ENCODE peak calls at places on chromosome 5, in seven cellular contexts. One of them, this sample, is unnamed.

GRCh38 chr5:32312194-32312681 is 501 bp downstream of the MTMR12 start:
- DNase-seq in fibroblast of lung: peak
- DNase-seq in tibial artery: peak
- DNase-seq in right lobe of liver: peak
- DNase-seq in OCI-LY7: peak
- DNase-seq in mammary epithelial cell: peak
- DNase-seq in heart left ventricle: peak
- DNase-seq in this sample: peak

GRCh38 chr5:175696139-175696854 is 38.4 kb downstream of the HRH2 start:
- DNase-seq in fibroblast of lung: no peak
- DNase-seq in tibial artery: peak
- DNase-seq in right lobe of liver: peak
- DNase-seq in OCI-LY7: peak
- DNase-seq in mammary epithelial cell: peak
- DNase-seq in heart left ventricle: peak
- DNase-seq in this sample: no peak

GRCh38 chr5:32410630-32411029 is 33.9 kb downstream of the ZFR start:
- DNase-seq in fibroblast of lung: no peak
- DNase-seq in tibial artery: no peak
- DNase-seq in right lobe of liver: no peak
- DNase-seq in OCI-LY7: no peak
- DNase-seq in mammary epithelial cell: no peak
- DNase-seq in heart left ventricle: no peak
- DNase-seq in this sample: no peak

GRCh38 chr5:92945630-92946097 is 635.4 kb downstream of the NR2F1-AS1 start:
- DNase-seq in fibroblast of lung: peak
- DNase-seq in tibial artery: no peak
- DNase-seq in right lobe of liver: no peak
- DNase-seq in OCI-LY7: no peak
- DNase-seq in mammary epithelial cell: no peak
- DNase-seq in heart left ventricle: no peak
- DNase-seq in this sample: no peak

GRCh38 chr5:142426676-142427364 is 102.0 kb upstream of the SPRY4 start:
- DNase-seq in fibroblast of lung: no peak
- DNase-seq in tibial artery: no peak
- DNase-seq in right lobe of liver: no peak
- DNase-seq in OCI-LY7: no peak
- DNase-seq in mammary epithelial cell: no peak
- DNase-seq in heart left ventricle: no peak
- DNase-seq in this sample: no peak

GRCh38 chr5:53095931-53096525 is 13.5 kb downstream of the MOCS2 start:
- DNase-seq in fibroblast of lung: peak
- DNase-seq in tibial artery: peak
- DNase-seq in right lobe of liver: no peak
- DNase-seq in OCI-LY7: peak
- DNase-seq in mammary epithelial cell: peak
- DNase-seq in heart left ventricle: peak
- DNase-seq in this sample: no peak

GRCh38 chr5:84191296-84191695 is 193.4 kb downstream of the EDIL3 start:
- DNase-seq in fibroblast of lung: no peak
- DNase-seq in tibial artery: no peak
- DNase-seq in right lobe of liver: no peak
- DNase-seq in OCI-LY7: no peak
- DNase-seq in mammary epithelial cell: no peak
- DNase-seq in heart left ventricle: no peak
- DNase-seq in this sample: no peak

GRCh38 chr5:91293131-91293530 is 90.0 kb downstream of the ARRDC3 start:
- DNase-seq in fibroblast of lung: no peak
- DNase-seq in tibial artery: no peak
- DNase-seq in right lobe of liver: no peak
- DNase-seq in OCI-LY7: no peak
- DNase-seq in mammary epithelial cell: no peak
- DNase-seq in heart left ventricle: no peak
- DNase-seq in this sample: no peak

GRCh38 chr5:119386945-119387344 is 31.1 kb downstream of the TNFAIP8 start:
- DNase-seq in fibroblast of lung: peak
- DNase-seq in tibial artery: peak
- DNase-seq in right lobe of liver: no peak
- DNase-seq in OCI-LY7: no peak
- DNase-seq in mammary epithelial cell: no peak
- DNase-seq in heart left ventricle: peak
- DNase-seq in this sample: no peak

GRCh38 chr5:180259260-180259611 is 32.6 kb downstream of the MAPK9 start:
- DNase-seq in fibroblast of lung: peak
- DNase-seq in tibial artery: no peak
- DNase-seq in right lobe of liver: no peak
- DNase-seq in OCI-LY7: no peak
- DNase-seq in mammary epithelial cell: no peak
- DNase-seq in heart left ventricle: no peak
- DNase-seq in this sample: no peak

GRCh38 chr5:88957000-88957399 is 74.0 kb upstream of the MEF2C start:
- DNase-seq in fibroblast of lung: no peak
- DNase-seq in tibial artery: no peak
- DNase-seq in right lobe of liver: no peak
- DNase-seq in OCI-LY7: no peak
- DNase-seq in mammary epithelial cell: no peak
- DNase-seq in heart left ventricle: no peak
- DNase-seq in this sample: no peak

GRCh38 chr5:141172381-141173204 is at the start of gene PCDHB7:
- DNase-seq in fibroblast of lung: peak
- DNase-seq in tibial artery: no peak
- DNase-seq in right lobe of liver: no peak
- DNase-seq in OCI-LY7: peak
- DNase-seq in mammary epithelial cell: peak
- DNase-seq in heart left ventricle: no peak
- DNase-seq in this sample: no peak

GRCh38 chr5:159049844-159050318 is 49.8 kb downstream of the EBF1 start:
- DNase-seq in fibroblast of lung: peak
- DNase-seq in tibial artery: no peak
- DNase-seq in right lobe of liver: no peak
- DNase-seq in OCI-LY7: peak
- DNase-seq in mammary epithelial cell: no peak
- DNase-seq in heart left ventricle: no peak
- DNase-seq in this sample: no peak

GRCh38 chr5:173001229-173001841 is 17.8 kb downstream of the ATP6V0E1 start:
- DNase-seq in fibroblast of lung: no peak
- DNase-seq in tibial artery: no peak
- DNase-seq in right lobe of liver: no peak
- DNase-seq in OCI-LY7: no peak
- DNase-seq in mammary epithelial cell: no peak
- DNase-seq in heart left ventricle: no peak
- DNase-seq in this sample: no peak

GRCh38 chr5:93658044-93658443 is 75.0 kb downstream of the NR2F1 start:
- DNase-seq in fibroblast of lung: peak
- DNase-seq in tibial artery: no peak
- DNase-seq in right lobe of liver: no peak
- DNase-seq in OCI-LY7: no peak
- DNase-seq in mammary epithelial cell: no peak
- DNase-seq in heart left ventricle: no peak
- DNase-seq in this sample: no peak

GRCh38 chr5:57780306-57780958 is 297.8 kb upstream of the ACTBL2 start:
- DNase-seq in fibroblast of lung: no peak
- DNase-seq in tibial artery: peak
- DNase-seq in right lobe of liver: peak
- DNase-seq in OCI-LY7: no peak
- DNase-seq in mammary epithelial cell: no peak
- DNase-seq in heart left ventricle: peak
- DNase-seq in this sample: no peak

GRCh38 chr5:80632700-80633099 is 21.8 kb upstream of the MSH3 start:
- DNase-seq in fibroblast of lung: no peak
- DNase-seq in tibial artery: no peak
- DNase-seq in right lobe of liver: no peak
- DNase-seq in OCI-LY7: no peak
- DNase-seq in mammary epithelial cell: no peak
- DNase-seq in heart left ventricle: no peak
- DNase-seq in this sample: no peak

GRCh38 chr5:79318935-79319614 is 83.1 kb downstream of the JMY start:
- DNase-seq in fibroblast of lung: peak
- DNase-seq in tibial artery: no peak
- DNase-seq in right lobe of liver: no peak
- DNase-seq in OCI-LY7: no peak
- DNase-seq in mammary epithelial cell: peak
- DNase-seq in heart left ventricle: no peak
- DNase-seq in this sample: no peak

GRCh38 chr5:64285188-64286130 is 119.8 kb downstream of the RNF180 start:
- DNase-seq in fibroblast of lung: no peak
- DNase-seq in tibial artery: no peak
- DNase-seq in right lobe of liver: peak
- DNase-seq in OCI-LY7: no peak
- DNase-seq in mammary epithelial cell: no peak
- DNase-seq in heart left ventricle: no peak
- DNase-seq in this sample: no peak

GRCh38 chr5:121797677-121798518 is 53.8 kb upstream of the FTMT start:
- DNase-seq in fibroblast of lung: no peak
- DNase-seq in tibial artery: no peak
- DNase-seq in right lobe of liver: no peak
- DNase-seq in OCI-LY7: no peak
- DNase-seq in mammary epithelial cell: peak
- DNase-seq in heart left ventricle: no peak
- DNase-seq in this sample: no peak

GRCh38 chr5:64838803-64839202 is 70.1 kb downstream of the CWC27 start:
- DNase-seq in fibroblast of lung: no peak
- DNase-seq in tibial artery: no peak
- DNase-seq in right lobe of liver: no peak
- DNase-seq in OCI-LY7: no peak
- DNase-seq in mammary epithelial cell: peak
- DNase-seq in heart left ventricle: no peak
- DNase-seq in this sample: no peak

GRCh38 chr5:112529525-112529924 is 110.4 kb upstream of the EPB41L4A start:
- DNase-seq in fibroblast of lung: no peak
- DNase-seq in tibial artery: no peak
- DNase-seq in right lobe of liver: no peak
- DNase-seq in OCI-LY7: peak
- DNase-seq in mammary epithelial cell: peak
- DNase-seq in heart left ventricle: no peak
- DNase-seq in this sample: no peak

GRCh38 chr5:13591621-13592020 is 352.9 kb downstream of the DNAH5 start:
- DNase-seq in fibroblast of lung: peak
- DNase-seq in tibial artery: no peak
- DNase-seq in right lobe of liver: no peak
- DNase-seq in OCI-LY7: no peak
- DNase-seq in mammary epithelial cell: peak
- DNase-seq in heart left ventricle: no peak
- DNase-seq in this sample: no peak

GRCh38 chr5:167393328-167393727 is 898.1 kb upstream of the WWC1 start:
- DNase-seq in fibroblast of lung: no peak
- DNase-seq in tibial artery: no peak
- DNase-seq in right lobe of liver: no peak
- DNase-seq in OCI-LY7: no peak
- DNase-seq in mammary epithelial cell: no peak
- DNase-seq in heart left ventricle: no peak
- DNase-seq in this sample: no peak

GRCh38 chr5:138054863-138055558 is 22.1 kb upstream of the FAM13B start:
- DNase-seq in fibroblast of lung: no peak
- DNase-seq in tibial artery: no peak
- DNase-seq in right lobe of liver: no peak
- DNase-seq in OCI-LY7: no peak
- DNase-seq in mammary epithelial cell: peak
- DNase-seq in heart left ventricle: no peak
- DNase-seq in this sample: peak
- H3K4me3 ChIP-seq in fibroblast of lung: no peak
- H3K4me3 ChIP-seq in tibial artery: no peak
- H3K4me3 ChIP-seq in right lobe of liver: no peak
- H3K4me3 ChIP-seq in OCI-LY7: no peak
- H3K4me3 ChIP-seq in mammary epithelial cell: no peak
- H3K4me3 ChIP-seq in heart left ventricle: peak
- H3K4me3 ChIP-seq in this sample: peak

DNA sequence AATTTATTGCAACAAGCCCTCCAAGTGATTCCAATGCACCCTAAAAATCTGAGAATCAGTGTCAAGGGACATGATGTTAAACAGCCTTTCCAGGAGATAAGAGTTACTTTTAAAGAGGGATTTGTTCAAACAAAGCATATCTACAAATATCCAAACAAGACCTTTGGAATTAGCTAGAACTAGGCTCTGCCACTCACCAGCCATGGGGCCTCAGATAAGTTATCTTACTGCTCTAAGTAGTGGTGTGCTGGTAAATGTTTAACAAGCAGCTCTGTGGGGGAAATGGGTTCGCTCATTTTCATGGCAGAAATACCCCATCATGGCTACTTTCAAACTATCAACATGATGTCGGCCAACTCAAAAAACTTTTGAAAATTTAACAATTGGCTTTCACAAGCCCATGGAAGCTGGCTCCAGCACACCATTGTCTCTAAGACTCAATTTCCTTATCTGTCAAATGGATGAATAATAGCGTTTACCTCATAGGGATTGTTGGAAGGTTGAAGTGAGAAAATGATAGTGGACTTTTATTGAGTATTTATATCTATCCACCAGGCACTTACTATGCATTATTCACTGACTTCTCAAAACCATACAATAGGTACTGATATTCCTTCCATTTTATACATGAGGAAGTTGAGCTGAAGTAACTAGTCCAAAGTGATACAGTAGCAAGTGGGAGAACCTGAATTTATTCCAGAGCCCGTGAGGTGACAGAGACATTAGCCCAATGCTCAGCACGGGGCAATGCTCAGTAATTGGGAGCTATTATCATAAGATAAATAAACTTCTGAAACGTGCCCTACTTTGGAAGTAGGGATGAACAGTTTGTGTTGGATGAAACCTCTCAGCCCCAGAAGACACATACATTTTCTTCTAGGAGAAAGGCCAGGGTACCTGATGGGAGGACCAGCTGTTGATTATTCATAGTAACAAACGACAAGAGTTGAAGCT is 43.2 kb downstream of the SH3RF2 start:
- DNase-seq in fibroblast of lung: no peak
- DNase-seq in tibial artery: no peak
- DNase-seq in right lobe of liver: peak
- DNase-seq in OCI-LY7: no peak
- DNase-seq in mammary epithelial cell: no peak
- DNase-seq in heart left ventricle: no peak
- DNase-seq in this sample: no peak
- H3K27ac ChIP-seq in fibroblast of lung: no peak
- H3K27ac ChIP-seq in tibial artery: no peak
- H3K27ac ChIP-seq in right lobe of liver: peak
- H3K27ac ChIP-seq in OCI-LY7: no peak
- H3K27ac ChIP-seq in mammary epithelial cell: no peak
- H3K27ac ChIP-seq in heart left ventricle: no peak
- H3K27ac ChIP-seq in this sample: no peak

GRCh38 chr5:28346696-28347095 is 1308.3 kb upstream of the CDH9 start:
- DNase-seq in fibroblast of lung: no peak
- DNase-seq in tibial artery: no peak
- DNase-seq in right lobe of liver: no peak
- DNase-seq in OCI-LY7: no peak
- DNase-seq in mammary epithelial cell: no peak
- DNase-seq in heart left ventricle: no peak
- DNase-seq in this sample: no peak

GRCh38 chr5:28344803-28345433 is 1306.5 kb upstream of the CDH9 start:
- DNase-seq in fibroblast of lung: no peak
- DNase-seq in tibial artery: no peak
- DNase-seq in right lobe of liver: no peak
- DNase-seq in OCI-LY7: peak
- DNase-seq in mammary epithelial cell: peak
- DNase-seq in heart left ventricle: no peak
- DNase-seq in this sample: no peak
- TF ChIP-seq CTCF in fibroblast of lung: no peak
- TF ChIP-seq CTCF in tibial artery: peak
- TF ChIP-seq CTCF in right lobe of liver: peak
- TF ChIP-seq CTCF in OCI-LY7: peak
- TF ChIP-seq CTCF in mammary epithelial cell: peak
- TF ChIP-seq CTCF in heart left ventricle: no peak
- TF ChIP-seq CTCF in this sample: peak

GRCh38 chr5:149486726-149487635 is 64.3 kb downstream of the CSNK1A1 start:
- DNase-seq in fibroblast of lung: peak
- DNase-seq in tibial artery: no peak
- DNase-seq in right lobe of liver: no peak
- DNase-seq in OCI-LY7: no peak
- DNase-seq in mammary epithelial cell: peak
- DNase-seq in heart left ventricle: no peak
- DNase-seq in this sample: no peak
- H3K4me3 ChIP-seq in fibroblast of lung: no peak
- H3K4me3 ChIP-seq in tibial artery: no peak
- H3K4me3 ChIP-seq in right lobe of liver: no peak
- H3K4me3 ChIP-seq in OCI-LY7: no peak
- H3K4me3 ChIP-seq in mammary epithelial cell: no peak
- H3K4me3 ChIP-seq in heart left ventricle: no peak
- H3K4me3 ChIP-seq in this sample: no peak